ENCODE peak calls at places on chromosomes 3 and 15, in eight cellular contexts. G, E, J, T, X, Q, P and R are unnamed samples.

GRCh38 chr3:135329479-135329878 is 534.4 kb downstream of the EPHB1 start:
- DNase-seq in P (no peak), G (no peak), E (no peak), J (no peak), X (no peak), Q (no peak), T (no peak), R (no peak)

GRCh38 chr3:145776782-145777408 is 384.1 kb downstream of the PLOD2 start:
- DNase-seq in X (no peak), E (peak), Q (peak), G (no peak), J (peak), P (peak), T (no peak), R (peak)

GRCh38 chr3:151776259-151776740 is 37.6 kb upstream of the AADAC start:
- DNase-seq in J (no peak), E (no peak), G (no peak), X (no peak), Q (no peak), P (no peak), T (no peak), R (no peak)

GRCh38 chr3:126295407-126295939 is 61.7 kb downstream of the KLF15 start:
- DNase-seq in X (peak), J (no peak), P (no peak), Q (no peak), T (no peak), E (no peak), G (no peak), R (no peak)

GRCh38 chr15:50247819-50248650 is 17.5 kb downstream of the HDC start:
- DNase-seq in J (no peak), Q (no peak), X (no peak), T (no peak), G (peak), E (no peak), P (no peak), R (no peak)

GRCh38 chr3:143973352-143974021 is 1.9 kb downstream of the DIPK2A start:
- DNase-seq in E (peak), Q (peak), P (no peak), J (peak), T (no peak), X (peak), G (no peak), R (peak)

GRCh38 chr15:75930866-75931265 is 27.2 kb downstream of the FBXO22 start:
- DNase-seq in E (no peak), G (no peak), X (no peak), T (no peak), J (no peak), Q (no peak), P (no peak), R (no peak)

GRCh38 chr3:87198774-87199173 is 28.3 kb upstream of the CHMP2B start:
- DNase-seq in P (no peak), Q (no peak), T (no peak), G (no peak), E (no peak), J (no peak), X (no peak), R (no peak)

GRCh38 chr3:13706451-13706850 is 157.5 kb downstream of the FBLN2 start:
- DNase-seq in P (no peak), T (peak), Q (peak), E (no peak), G (no peak), X (peak), J (no peak), R (no peak)

GRCh38 chr15:67149068-67149841 is 83.9 kb downstream of the SMAD3 start:
- DNase-seq in P (no peak), T (no peak), J (no peak), Q (no peak), E (no peak), G (peak), X (no peak), R (no peak)

GRCh38 chr15:78654272-78654671 is 13.3 kb upstream of the CHRNB4 start:
- DNase-seq in E (no peak), Q (no peak), X (no peak), J (no peak), G (no peak), T (no peak), P (no peak), R (no peak)
- H3K4me3 ChIP-seq in E (no peak), Q (no peak), X (no peak), J (no peak), G (no peak), T (no peak), P (no peak), R (no peak)

GRCh38 chr3:185233328-185233727 is 20.5 kb downstream of the EHHADH start:
- DNase-seq in E (no peak), Q (no peak), X (no peak), G (no peak), J (no peak), P (no peak), T (no peak), R (no peak)
- TF ChIP-seq CTCF in E (no peak), Q (no peak), X (no peak), G (no peak), J (no peak), P (no peak), T (no peak), R (no peak)

GRCh38 chr3:157335677-157336076 is 101.0 kb upstream of the PTX3 start:
- DNase-seq in E (peak), T (no peak), X (no peak), J (peak), Q (no peak), P (no peak), G (no peak), R (peak)
- H3K4me3 ChIP-seq in E (no peak), T (no peak), X (no peak), J (no peak), Q (no peak), P (no peak), G (no peak), R (no peak)

DNA sequence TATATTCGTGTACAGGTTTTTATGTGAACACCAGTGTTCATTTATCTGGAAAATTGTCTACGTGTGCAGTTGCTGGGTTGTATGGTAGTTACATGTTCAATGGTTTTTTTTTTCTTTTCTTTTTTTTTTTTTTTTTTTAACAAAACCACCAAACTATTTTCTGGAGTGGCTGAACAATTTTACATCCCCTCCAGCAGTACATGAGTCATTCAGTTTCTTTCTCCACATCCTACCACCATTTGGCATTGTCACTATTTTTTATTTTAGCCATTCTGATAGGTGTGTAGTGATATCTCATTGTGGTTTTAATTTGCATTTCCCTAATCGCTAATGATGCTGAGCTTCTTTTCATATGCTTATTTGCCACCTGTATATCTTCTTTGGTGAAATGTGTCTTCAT is 256.3 kb upstream of the EOMES start:
- DNase-seq in G (no peak), T (no peak), P (no peak), X (no peak), E (no peak), Q (no peak), J (peak), R (peak)
- TF ChIP-seq CTCF in G (no peak), T (no peak), P (no peak), X (no peak), E (no peak), Q (no peak), J (no peak), R (no peak)